ENCODE peak calls at places on chromosomes 5 and 9, in ten cellular contexts. One of them, this sample, is unnamed.

GRCh38 chr5:81513982-81514381 is 120.0 kb upstream of the ACOT12 start:
- DNase-seq in activated CD4-positive, alpha-beta T cell treated with anti-CD3 and anti-CD28 coated beads, Interleukin-2, amount 50 U/mL, for 1 hour: no peak
- DNase-seq in non-pigmented ciliary epithelial cell: no peak
- DNase-seq in NCI-H1092 treated with DMSO at 0.1 percent for 48 hours: no peak
- DNase-seq in fibroblast of the conjunctiva: no peak
- DNase-seq in HuH-7.5: no peak
- DNase-seq in activated T-helper 1 cell treated with anti-CD3 and anti-CD28 coated beads, Interleukin-2, amount 50 U/mL, for 16 hours: no peak
- DNase-seq in effector memory CD8-positive, alpha-beta T cell: no peak
- DNase-seq in NCI-H1436: no peak
- DNase-seq in T follicular helper cell: no peak
- DNase-seq in this sample: peak

GRCh38 chr9:90322296-90322695 is 320.3 kb downstream of the DIRAS2 start:
- DNase-seq in activated T-helper 1 cell treated with anti-CD3 and anti-CD28 coated beads, Interleukin-2, amount 50 U/mL, for 16 hours: no peak
- DNase-seq in NCI-H1436: no peak
- DNase-seq in activated CD4-positive, alpha-beta T cell treated with anti-CD3 and anti-CD28 coated beads, Interleukin-2, amount 50 U/mL, for 1 hour: no peak
- DNase-seq in non-pigmented ciliary epithelial cell: no peak
- DNase-seq in T follicular helper cell: no peak
- DNase-seq in HuH-7.5: no peak
- DNase-seq in NCI-H1092 treated with DMSO at 0.1 percent for 48 hours: no peak
- DNase-seq in fibroblast of the conjunctiva: no peak
- DNase-seq in effector memory CD8-positive, alpha-beta T cell: no peak
- DNase-seq in this sample: no peak

GRCh38 chr5:178213748-178214151 is 9.4 kb downstream of the HNRNPAB start:
- DNase-seq in NCI-H1092 treated with DMSO at 0.1 percent for 48 hours: no peak
- DNase-seq in fibroblast of the conjunctiva: no peak
- DNase-seq in non-pigmented ciliary epithelial cell: no peak
- DNase-seq in effector memory CD8-positive, alpha-beta T cell: no peak
- DNase-seq in activated T-helper 1 cell treated with anti-CD3 and anti-CD28 coated beads, Interleukin-2, amount 50 U/mL, for 16 hours: no peak
- DNase-seq in T follicular helper cell: no peak
- DNase-seq in NCI-H1436: no peak
- DNase-seq in activated CD4-positive, alpha-beta T cell treated with anti-CD3 and anti-CD28 coated beads, Interleukin-2, amount 50 U/mL, for 1 hour: no peak
- DNase-seq in HuH-7.5: no peak
- DNase-seq in this sample: no peak

GRCh38 chr5:138967806-138968448 is 92.8 kb upstream of the LRRTM2 start:
- DNase-seq in NCI-H1436: no peak
- DNase-seq in fibroblast of the conjunctiva: no peak
- DNase-seq in T follicular helper cell: no peak
- DNase-seq in activated CD4-positive, alpha-beta T cell treated with anti-CD3 and anti-CD28 coated beads, Interleukin-2, amount 50 U/mL, for 1 hour: no peak
- DNase-seq in effector memory CD8-positive, alpha-beta T cell: no peak
- DNase-seq in activated T-helper 1 cell treated with anti-CD3 and anti-CD28 coated beads, Interleukin-2, amount 50 U/mL, for 16 hours: no peak
- DNase-seq in HuH-7.5: no peak
- DNase-seq in NCI-H1092 treated with DMSO at 0.1 percent for 48 hours: peak
- DNase-seq in non-pigmented ciliary epithelial cell: no peak
- DNase-seq in this sample: no peak

GRCh38 chr9:6973762-6974161 is 216.0 kb downstream of the KDM4C start:
- DNase-seq in HuH-7.5: no peak
- DNase-seq in activated CD4-positive, alpha-beta T cell treated with anti-CD3 and anti-CD28 coated beads, Interleukin-2, amount 50 U/mL, for 1 hour: no peak
- DNase-seq in NCI-H1436: no peak
- DNase-seq in non-pigmented ciliary epithelial cell: no peak
- DNase-seq in activated T-helper 1 cell treated with anti-CD3 and anti-CD28 coated beads, Interleukin-2, amount 50 U/mL, for 16 hours: no peak
- DNase-seq in effector memory CD8-positive, alpha-beta T cell: no peak
- DNase-seq in T follicular helper cell: no peak
- DNase-seq in fibroblast of the conjunctiva: no peak
- DNase-seq in NCI-H1092 treated with DMSO at 0.1 percent for 48 hours: no peak
- DNase-seq in this sample: no peak

GRCh38 chr5:40784027-40784653 is 14.0 kb downstream of the PRKAA1 start:
- DNase-seq in non-pigmented ciliary epithelial cell: no peak
- DNase-seq in effector memory CD8-positive, alpha-beta T cell: no peak
- DNase-seq in fibroblast of the conjunctiva: no peak
- DNase-seq in NCI-H1436: no peak
- DNase-seq in T follicular helper cell: no peak
- DNase-seq in activated T-helper 1 cell treated with anti-CD3 and anti-CD28 coated beads, Interleukin-2, amount 50 U/mL, for 16 hours: no peak
- DNase-seq in NCI-H1092 treated with DMSO at 0.1 percent for 48 hours: no peak
- DNase-seq in activated CD4-positive, alpha-beta T cell treated with anti-CD3 and anti-CD28 coated beads, Interleukin-2, amount 50 U/mL, for 1 hour: no peak
- DNase-seq in HuH-7.5: peak
- DNase-seq in this sample: no peak

GRCh38 chr5:127648997-127649550 is at the start of gene CTXN3:
- DNase-seq in fibroblast of the conjunctiva: no peak
- DNase-seq in NCI-H1436: no peak
- DNase-seq in effector memory CD8-positive, alpha-beta T cell: no peak
- DNase-seq in activated CD4-positive, alpha-beta T cell treated with anti-CD3 and anti-CD28 coated beads, Interleukin-2, amount 50 U/mL, for 1 hour: no peak
- DNase-seq in activated T-helper 1 cell treated with anti-CD3 and anti-CD28 coated beads, Interleukin-2, amount 50 U/mL, for 16 hours: no peak
- DNase-seq in NCI-H1092 treated with DMSO at 0.1 percent for 48 hours: peak
- DNase-seq in HuH-7.5: no peak
- DNase-seq in non-pigmented ciliary epithelial cell: no peak
- DNase-seq in T follicular helper cell: no peak
- DNase-seq in this sample: peak

GRCh38 chr5:150630459-150631325 is 9.8 kb upstream of the SYNPO start:
- DNase-seq in NCI-H1092 treated with DMSO at 0.1 percent for 48 hours: no peak
- DNase-seq in activated CD4-positive, alpha-beta T cell treated with anti-CD3 and anti-CD28 coated beads, Interleukin-2, amount 50 U/mL, for 1 hour: no peak
- DNase-seq in NCI-H1436: no peak
- DNase-seq in activated T-helper 1 cell treated with anti-CD3 and anti-CD28 coated beads, Interleukin-2, amount 50 U/mL, for 16 hours: no peak
- DNase-seq in non-pigmented ciliary epithelial cell: no peak
- DNase-seq in effector memory CD8-positive, alpha-beta T cell: no peak
- DNase-seq in T follicular helper cell: no peak
- DNase-seq in fibroblast of the conjunctiva: no peak
- DNase-seq in HuH-7.5: no peak
- DNase-seq in this sample: no peak

GRCh38 chr5:128480158-128480557 is 57.9 kb downstream of the FBN2 start:
- DNase-seq in HuH-7.5: no peak
- DNase-seq in activated T-helper 1 cell treated with anti-CD3 and anti-CD28 coated beads, Interleukin-2, amount 50 U/mL, for 16 hours: no peak
- DNase-seq in NCI-H1092 treated with DMSO at 0.1 percent for 48 hours: no peak
- DNase-seq in effector memory CD8-positive, alpha-beta T cell: no peak
- DNase-seq in T follicular helper cell: no peak
- DNase-seq in NCI-H1436: no peak
- DNase-seq in non-pigmented ciliary epithelial cell: no peak
- DNase-seq in activated CD4-positive, alpha-beta T cell treated with anti-CD3 and anti-CD28 coated beads, Interleukin-2, amount 50 U/mL, for 1 hour: no peak
- DNase-seq in fibroblast of the conjunctiva: no peak
- DNase-seq in this sample: no peak

GRCh38 chr5:94245608-94246007 is 372.8 kb downstream of the KIAA0825 start:
- DNase-seq in NCI-H1436: no peak
- DNase-seq in fibroblast of the conjunctiva: no peak
- DNase-seq in effector memory CD8-positive, alpha-beta T cell: no peak
- DNase-seq in activated T-helper 1 cell treated with anti-CD3 and anti-CD28 coated beads, Interleukin-2, amount 50 U/mL, for 16 hours: no peak
- DNase-seq in NCI-H1092 treated with DMSO at 0.1 percent for 48 hours: no peak
- DNase-seq in HuH-7.5: no peak
- DNase-seq in non-pigmented ciliary epithelial cell: no peak
- DNase-seq in activated CD4-positive, alpha-beta T cell treated with anti-CD3 and anti-CD28 coated beads, Interleukin-2, amount 50 U/mL, for 1 hour: no peak
- DNase-seq in T follicular helper cell: no peak
- DNase-seq in this sample: no peak

GRCh38 chr5:67156976-67157583 is 39.5 kb downstream of the CD180 start:
- DNase-seq in NCI-H1092 treated with DMSO at 0.1 percent for 48 hours: no peak
- DNase-seq in activated T-helper 1 cell treated with anti-CD3 and anti-CD28 coated beads, Interleukin-2, amount 50 U/mL, for 16 hours: peak
- DNase-seq in fibroblast of the conjunctiva: peak
- DNase-seq in NCI-H1436: no peak
- DNase-seq in non-pigmented ciliary epithelial cell: no peak
- DNase-seq in effector memory CD8-positive, alpha-beta T cell: peak
- DNase-seq in T follicular helper cell: peak
- DNase-seq in activated CD4-positive, alpha-beta T cell treated with anti-CD3 and anti-CD28 coated beads, Interleukin-2, amount 50 U/mL, for 1 hour: peak
- DNase-seq in HuH-7.5: no peak
- DNase-seq in this sample: no peak

This sample was measured in T47D.